ENCODE peak calls at places on chromosomes 7 and 10, in six cellular contexts. U is fibroblast of mammary gland, T is breast epithelium, A is GM12865, C is pancreas, E is B cell. D is an unnamed sample.

GRCh38 chr7:86598311-86598710 is 45.4 kb upstream of the GRM3 start:
- DNase-seq in U (no peak), T (no peak), A (peak; percentile 38), C (peak; percentile 14), E (no peak), D (no peak)

GRCh38 chr7:111678986-111679385 is 116.7 kb upstream of the IMMP2L start:
- DNase-seq in U (no peak), T (no peak), A (no peak), C (no peak), E (no peak), D (no peak)

GRCh38 chr7:72453436-72453835 is 41.3 kb upstream of the CALN1 start:
- DNase-seq in U (no peak), T (no peak), A (no peak), C (no peak), E (no peak), D (no peak)

GRCh38 chr7:152076324-152076821 is 50.9 kb downstream of the GALNT11 start:
- DNase-seq in U (peak; percentile 31), T (no peak), A (peak; percentile 11), C (peak; percentile 61), E (no peak), D (no peak)

GRCh38 chr7:26863504-26864308 is 684 bp downstream of the SKAP2 start:
- DNase-seq in U (peak; percentile 54), T (no peak), A (peak; percentile 69), C (no peak), E (peak; percentile 35), D (no peak)

GRCh38 chr10:43877001-43877400 is 228.3 kb upstream of the ZNF32 start:
- DNase-seq in U (no peak), T (no peak), A (no peak), C (no peak), E (no peak), D (no peak)

GRCh38 chr7:3949226-3949625 is 648.2 kb downstream of the SDK1 start:
- DNase-seq in U (no peak), T (no peak), A (no peak), C (no peak), E (no peak), D (no peak)

GRCh38 chr10:29287635-29288034 is 1.2 kb upstream of the LYZL1 start:
- DNase-seq in U (no peak), T (no peak), A (no peak), C (no peak), E (no peak), D (no peak)

GRCh38 chr10:3624367-3624766 is 160.6 kb downstream of the KLF6 start:
- DNase-seq in U (peak; percentile 26), T (no peak), A (no peak), C (no peak), E (no peak), D (no peak)

GRCh38 chr10:46266506-46266985 is 20.3 kb upstream of the ANTXRL start:
- DNase-seq in U (no peak), T (peak; percentile 13), A (no peak), C (no peak), E (no peak), D (peak; percentile 77)

DNA sequence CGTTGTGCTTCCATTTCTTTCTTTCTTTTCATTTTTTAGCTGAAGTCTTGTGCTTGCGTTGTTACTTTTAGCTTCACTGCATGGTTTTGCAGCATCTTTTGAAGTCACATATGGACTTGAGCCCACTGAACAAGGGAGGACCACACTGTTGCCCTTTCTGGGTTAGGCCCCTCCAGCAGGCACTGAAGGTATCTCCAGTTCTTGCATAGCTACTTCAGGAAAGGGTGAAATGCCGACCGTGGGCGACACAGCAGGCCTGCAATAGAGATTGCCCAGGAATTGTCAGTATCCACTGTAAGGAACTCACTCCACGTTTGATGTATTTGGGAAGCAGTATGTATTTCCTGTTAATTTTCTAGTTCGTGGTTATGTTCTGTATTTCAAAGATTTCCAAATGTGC is 85.1 kb downstream of the WDR37 start:
- DNase-seq in U (no peak), T (no peak), A (no peak), C (no peak), E (no peak), D (peak; percentile 56)
- TF ChIP-seq CTCF in U (no peak), T (no peak), A (no peak), C (no peak), E (no peak), D (no peak)

GRCh38 chr10:86315543-86315942 is 51.1 kb downstream of the GRID1 start:
- DNase-seq in U (no peak), T (no peak), A (no peak), C (no peak), E (no peak), D (no peak)
- TF ChIP-seq CTCF in U (no peak), T (no peak), A (no peak), C (no peak), E (no peak), D (no peak)

GRCh38 chr10:124249196-124249595 is 155.8 kb upstream of the CHST15 start:
- DNase-seq in U (no peak), T (no peak), A (no peak), C (no peak), E (no peak), D (no peak)

GRCh38 chr10:124248646-124249045 is 155.2 kb upstream of the CHST15 start:
- DNase-seq in U (no peak), T (no peak), A (peak; percentile 29), C (no peak), E (no peak), D (no peak)

GRCh38 chr10:124250506-124250905 is 157.1 kb upstream of the CHST15 start:
- DNase-seq in U (no peak), T (no peak), A (no peak), C (no peak), E (no peak), D (peak; percentile 67)

GRCh38 chr10:124251317-124251716 is 157.9 kb upstream of the CHST15 start:
- DNase-seq in U (no peak), T (no peak), A (no peak), C (peak; percentile 46), E (no peak), D (peak; percentile 19)

DNA sequence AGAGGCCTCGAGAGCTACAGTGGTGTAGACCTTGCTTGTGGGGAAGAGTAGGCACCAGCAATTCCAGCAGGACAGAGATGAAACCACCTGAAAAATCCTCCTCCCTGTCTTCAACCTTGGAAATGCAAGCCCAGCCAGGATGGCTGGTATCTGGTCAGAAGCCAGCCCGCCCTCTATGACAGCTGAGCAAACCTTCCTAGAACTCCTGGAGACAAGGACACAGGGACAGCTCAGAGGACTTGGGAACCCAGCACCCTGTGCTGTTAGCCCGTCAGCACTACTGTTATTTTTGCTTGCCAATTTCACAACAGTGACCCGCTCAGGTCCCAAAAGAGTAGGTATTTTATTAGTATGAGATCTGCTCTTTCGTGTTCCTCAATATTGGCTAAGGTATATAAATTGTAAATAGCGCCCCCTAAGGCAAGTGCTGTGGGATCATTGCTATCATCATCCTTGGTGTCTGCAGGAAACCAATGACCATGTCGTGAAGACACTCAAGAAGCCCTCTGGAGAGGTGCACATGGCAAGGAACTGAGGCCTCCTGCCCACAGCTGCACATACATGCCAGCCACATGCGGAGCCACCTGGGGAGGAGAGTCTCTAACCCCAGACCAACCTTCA is 156.5 kb upstream of the CHST15 start:
- DNase-seq in U (no peak), T (no peak), A (peak; percentile 32), C (peak; percentile 22), E (no peak), D (peak; percentile 64)
- TF ChIP-seq CTCF in U (peak; percentile 5), T (no peak), A (peak; percentile 25), C (no peak), E (no peak), D (no peak)

GRCh38 chr7:121123028-121123427 is 134.5 kb downstream of the CPED1 start:
- DNase-seq in U (no peak), T (no peak), A (no peak), C (no peak), E (no peak), D (no peak)

GRCh38 chr7:121126201-121126600 is 137.7 kb downstream of the CPED1 start:
- DNase-seq in U (no peak), T (no peak), A (no peak), C (no peak), E (no peak), D (no peak)

GRCh38 chr7:121132940-121133339 is 144.4 kb downstream of the CPED1 start:
- DNase-seq in U (no peak), T (no peak), A (no peak), C (no peak), E (no peak), D (no peak)

DNA sequence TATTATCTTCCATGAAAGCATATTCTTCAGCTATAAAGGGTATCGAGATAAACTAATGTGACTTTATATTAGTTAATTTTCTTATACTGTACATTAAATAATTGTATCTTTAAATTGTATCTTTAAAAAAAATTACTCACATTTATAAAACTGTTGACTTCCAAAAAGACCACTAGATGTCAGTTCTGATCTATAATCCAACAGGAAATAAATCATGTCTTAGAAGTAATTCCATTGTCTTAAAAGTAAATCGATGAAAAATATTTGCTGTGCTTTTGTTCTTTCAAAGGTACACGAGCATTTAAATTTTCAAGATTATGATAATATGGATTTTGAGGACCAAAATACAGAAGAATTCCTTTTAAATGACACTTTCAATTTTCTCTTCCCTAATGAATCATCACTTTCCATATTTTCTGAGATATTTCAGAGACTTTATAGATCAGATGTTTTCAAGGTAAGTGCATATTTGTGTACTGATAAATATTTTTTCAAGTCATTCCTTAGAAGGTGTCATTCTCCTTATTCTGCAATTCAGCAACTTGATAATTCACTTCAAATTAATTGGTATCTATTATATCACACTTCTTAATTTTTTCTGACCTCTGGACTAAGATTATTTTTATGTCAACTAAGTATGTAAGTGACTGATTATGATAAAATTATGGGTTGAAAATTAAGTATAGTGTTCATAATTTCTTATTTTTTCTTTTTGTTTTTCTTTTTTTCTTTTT is 138.5 kb downstream of the CPED1 start:
- DNase-seq in U (peak; percentile 53), T (no peak), A (peak; percentile 5), C (no peak), E (no peak), D (no peak)
- TF ChIP-seq CTCF in U (peak; percentile 31), T (no peak), A (peak; percentile 14), C (peak; percentile 14), E (peak; percentile 74), D (peak; percentile 68)

GRCh38 chr10:132384618-132385510 is 12.1 kb upstream of the PWWP2B start:
- DNase-seq in U (no peak), T (no peak), A (no peak), C (no peak), E (no peak), D (no peak)

GRCh38 chr10:132385721-132386418 is 11.1 kb upstream of the PWWP2B start:
- DNase-seq in U (no peak), T (no peak), A (no peak), C (no peak), E (no peak), D (no peak)

GRCh38 chr10:132388901-132389630 is 7.9 kb upstream of the PWWP2B start:
- DNase-seq in U (peak; percentile 14), T (no peak), A (no peak), C (peak; percentile 78), E (no peak), D (no peak)

GRCh38 chr10:132387723-132388210 is 9.2 kb upstream of the PWWP2B start:
- DNase-seq in U (peak; percentile 38), T (no peak), A (peak; percentile 47), C (peak; percentile 60), E (peak; percentile 100), D (no peak)

DNA sequence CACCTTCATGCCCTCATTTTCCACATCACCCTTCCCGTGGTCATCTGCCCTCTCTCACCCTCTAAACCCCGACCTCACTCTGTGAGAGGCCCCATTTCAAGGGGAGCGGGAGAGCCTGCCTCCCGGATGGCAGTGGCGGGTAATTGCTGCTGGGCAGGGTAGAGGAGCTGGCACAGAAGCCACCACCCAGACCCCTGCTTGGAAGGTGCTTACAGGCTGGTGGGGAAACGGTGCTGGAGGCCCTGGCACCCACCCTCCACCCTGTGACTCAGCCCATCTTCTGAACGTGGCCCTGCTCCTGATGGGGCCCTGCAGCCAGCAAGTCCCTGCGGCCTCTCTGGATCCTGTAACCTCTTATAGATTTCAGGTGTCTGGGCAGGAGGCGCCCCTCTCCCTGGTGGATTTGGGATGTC is 10.6 kb upstream of the PWWP2B start:
- DNase-seq in U (no peak), T (no peak), A (no peak), C (no peak), E (no peak), D (no peak)
- TF ChIP-seq CTCF in U (no peak), T (no peak), A (no peak), C (no peak), E (no peak), D (no peak)

D was measured in osteocyte.